ENCODE peak calls at places on chromosomes 7 and 10, in four cellular contexts. K is NCI-H748 treated with DMSO at 0.1 percent for 48 hours, U is endothelial cell, V is NCI-H774. T is an unnamed sample.

GRCh38 chr7:29102554-29103151 is 43.7 kb downstream of the CPVL start:
- DNase-seq in K (peak; percentile 43), U (peak; percentile 75), V (peak; percentile 21), T (no peak)

GRCh38 chr7:79268730-79269129 is 184.7 kb downstream of the MAGI2 start:
- DNase-seq in K (peak; percentile 94), U (no peak), V (peak; percentile 95), T (peak; percentile 90)

GRCh38 chr7:150787321-150788281 is 12.6 kb downstream of the TMEM176B start:
- DNase-seq in K (no peak), U (no peak), V (no peak), T (peak; percentile 63)

GRCh38 chr10:80509403-80510161 is 28.1 kb upstream of the SH2D4B start:
- DNase-seq in K (no peak), U (peak; percentile 58), V (no peak), T (no peak)

GRCh38 chr10:130023454-130024230 is 59.6 kb upstream of the EBF3 start:
- DNase-seq in K (no peak), U (no peak), V (no peak), T (no peak)

GRCh38 chr7:26196305-26196704 is 4.2 kb downstream of the HNRNPA2B1 start:
- DNase-seq in K (no peak), U (no peak), V (no peak), T (no peak)

GRCh38 chr7:53350241-53350640 is 314.8 kb downstream of the POM121L12 start:
- DNase-seq in K (peak; percentile 13), U (peak; percentile 75), V (no peak), T (no peak)

GRCh38 chr10:49115015-49115795 is at the start of gene VSTM4:
- DNase-seq in K (no peak), U (peak; percentile 50), V (no peak), T (no peak)

GRCh38 chr7:89029864-89030263 is 234.3 kb upstream of the TEX47 start:
- DNase-seq in K (no peak), U (no peak), V (no peak), T (no peak)

GRCh38 chr7:158828343-158829020 is 827 bp downstream of the ESYT2 start:
- DNase-seq in K (no peak), U (peak; percentile 58), V (no peak), T (no peak)

GRCh38 chr10:110138197-110138812 is 69.1 kb upstream of the MXI1 start:
- DNase-seq in K (peak; percentile 14), U (no peak), V (no peak), T (peak; percentile 37)

GRCh38 chr10:49431426-49431825 is 35.5 kb upstream of the DRGX start:
- DNase-seq in K (no peak), U (no peak), V (no peak), T (no peak)

GRCh38 chr10:33509231-33509871 is 174.9 kb upstream of the NRP1 start:
- DNase-seq in K (peak; percentile 83), U (peak; percentile 6), V (peak; percentile 79), T (no peak)

GRCh38 chr10:114635101-114635500 is 23.0 kb downstream of the ABLIM1 start:
- DNase-seq in K (no peak), U (no peak), V (no peak), T (no peak)

GRCh38 chr7:149006345-149006725 is 22.0 kb downstream of the PDIA4 start:
- DNase-seq in K (no peak), U (no peak), V (no peak), T (no peak)

GRCh38 chr7:42222891-42223290 is 14.1 kb downstream of the GLI3 start:
- DNase-seq in K (no peak), U (no peak), V (no peak), T (no peak)

GRCh38 chr7:116259821-116260440 is 49.6 kb downstream of the TES start:
- DNase-seq in K (no peak), U (no peak), V (no peak), T (no peak)

GRCh38 chr7:134695321-134695860 is 48.7 kb downstream of the BPGM start:
- DNase-seq in K (no peak), U (no peak), V (no peak), T (no peak)

GRCh38 chr7:18893156-18893555 is 224.3 kb downstream of the TWIST1 start:
- DNase-seq in K (no peak), U (no peak), V (no peak), T (no peak)

GRCh38 chr10:68813554-68813953 is 13.8 kb upstream of the STOX1 start:
- DNase-seq in K (no peak), U (no peak), V (no peak), T (no peak)

GRCh38 chr7:55975944-55976633 is 11.7 kb downstream of the NIPSNAP2 start:
- DNase-seq in K (peak; percentile 29), U (no peak), V (peak; percentile 83), T (no peak)

GRCh38 chr7:155863721-155864151 is 51.5 kb upstream of the SHH start:
- DNase-seq in K (no peak), U (no peak), V (no peak), T (no peak)

GRCh38 chr7:68752485-68752884 is 845.8 kb upstream of the AUTS2 start:
- DNase-seq in K (no peak), U (no peak), V (no peak), T (no peak)

GRCh38 chr7:144763291-144763690 is 72.6 kb downstream of the TPK1 start:
- DNase-seq in K (no peak), U (no peak), V (no peak), T (no peak)

GRCh38 chr7:30365626-30366025 is 81.2 kb downstream of the ZNRF2 start:
- DNase-seq in K (no peak), U (no peak), V (no peak), T (no peak)

GRCh38 chr10:102431452-102432124 is 786 bp downstream of the CUEDC2 start:
- DNase-seq in K (no peak), U (no peak), V (no peak), T (no peak)

GRCh38 chr10:101783736-101784118 is 481 bp upstream of the NPM3 start:
- DNase-seq in K (no peak), U (no peak), V (no peak), T (peak; percentile 22)

GRCh38 chr10:26779176-26779860 is 81.4 kb downstream of the ABI1 start:
- DNase-seq in K (no peak), U (no peak), V (no peak), T (no peak)

GRCh38 chr10:110416776-110417732 is 80.7 kb upstream of the DUSP5 start:
- DNase-seq in K (no peak), U (no peak), V (no peak), T (no peak)

T was measured in NCI-H2227 treated with DMSO at 0.1 percent for 48 hours.